ENCODE peak calls at places on chromosomes 6 and 20, in six cellular contexts. One of them, this sample, is unnamed.

GRCh38 chr20:47317127-47317895 is 39.2 kb downstream of the ZMYND8 start:
- DNase-seq in H54: peak; percentile 87
- DNase-seq in stimulated activated CD4-positive, alpha-beta T cell treated with anti-CD3 and anti-CD28 coated beads, Interleukin-15, amount 100 ng/mL, for 1 hour: peak; percentile 9
- DNase-seq in SK-MEL-5: no peak
- DNase-seq in right cardiac atrium: peak; percentile 88
- DNase-seq in T-helper 9 cell: peak; percentile 18
- DNase-seq in this sample: peak; percentile 89

GRCh38 chr6:98941319-98941718 is 6.4 kb downstream of the FBXL4 start:
- DNase-seq in H54: no peak
- DNase-seq in right cardiac atrium: no peak
- DNase-seq in T-helper 9 cell: no peak
- DNase-seq in SK-MEL-5: no peak
- DNase-seq in stimulated activated CD4-positive, alpha-beta T cell treated with anti-CD3 and anti-CD28 coated beads, Interleukin-15, amount 100 ng/mL, for 1 hour: no peak
- DNase-seq in this sample: no peak

GRCh38 chr6:35911871-35912653 is 8.8 kb downstream of the SRPK1 start:
- DNase-seq in T-helper 9 cell: no peak
- DNase-seq in stimulated activated CD4-positive, alpha-beta T cell treated with anti-CD3 and anti-CD28 coated beads, Interleukin-15, amount 100 ng/mL, for 1 hour: no peak
- DNase-seq in H54: no peak
- DNase-seq in right cardiac atrium: no peak
- DNase-seq in SK-MEL-5: no peak
- DNase-seq in this sample: no peak

GRCh38 chr20:39479196-39479810 is 517.2 kb downstream of the DHX35 start:
- DNase-seq in right cardiac atrium: no peak
- DNase-seq in SK-MEL-5: no peak
- DNase-seq in stimulated activated CD4-positive, alpha-beta T cell treated with anti-CD3 and anti-CD28 coated beads, Interleukin-15, amount 100 ng/mL, for 1 hour: no peak
- DNase-seq in T-helper 9 cell: no peak
- DNase-seq in H54: no peak
- DNase-seq in this sample: no peak

GRCh38 chr6:26195924-26196845 is 109.0 kb downstream of the HFE start:
- DNase-seq in T-helper 9 cell: no peak
- DNase-seq in H54: no peak
- DNase-seq in stimulated activated CD4-positive, alpha-beta T cell treated with anti-CD3 and anti-CD28 coated beads, Interleukin-15, amount 100 ng/mL, for 1 hour: no peak
- DNase-seq in SK-MEL-5: peak; percentile 51
- DNase-seq in right cardiac atrium: no peak
- DNase-seq in this sample: no peak

GRCh38 chr20:25258463-25258805 is 10.5 kb downstream of the PYGB start:
- DNase-seq in SK-MEL-5: no peak
- DNase-seq in T-helper 9 cell: no peak
- DNase-seq in stimulated activated CD4-positive, alpha-beta T cell treated with anti-CD3 and anti-CD28 coated beads, Interleukin-15, amount 100 ng/mL, for 1 hour: no peak
- DNase-seq in right cardiac atrium: no peak
- DNase-seq in H54: no peak
- DNase-seq in this sample: peak; percentile 16

GRCh38 chr20:34956751-34957472 is 1.2 kb downstream of the MYH7B start:
- DNase-seq in SK-MEL-5: no peak
- DNase-seq in stimulated activated CD4-positive, alpha-beta T cell treated with anti-CD3 and anti-CD28 coated beads, Interleukin-15, amount 100 ng/mL, for 1 hour: no peak
- DNase-seq in H54: no peak
- DNase-seq in T-helper 9 cell: no peak
- DNase-seq in right cardiac atrium: no peak
- DNase-seq in this sample: no peak

GRCh38 chr6:123830110-123830509 is 26.4 kb downstream of the NKAIN2 start:
- DNase-seq in SK-MEL-5: no peak
- DNase-seq in H54: no peak
- DNase-seq in right cardiac atrium: no peak
- DNase-seq in stimulated activated CD4-positive, alpha-beta T cell treated with anti-CD3 and anti-CD28 coated beads, Interleukin-15, amount 100 ng/mL, for 1 hour: no peak
- DNase-seq in T-helper 9 cell: no peak
- DNase-seq in this sample: no peak

GRCh38 chr6:127415096-127415495 is 44.1 kb downstream of the KIAA0408 start:
- DNase-seq in H54: no peak
- DNase-seq in stimulated activated CD4-positive, alpha-beta T cell treated with anti-CD3 and anti-CD28 coated beads, Interleukin-15, amount 100 ng/mL, for 1 hour: no peak
- DNase-seq in SK-MEL-5: peak; percentile 59
- DNase-seq in right cardiac atrium: no peak
- DNase-seq in T-helper 9 cell: no peak
- DNase-seq in this sample: no peak

GRCh38 chr6:15796130-15796766 is 133.4 kb upstream of the DTNBP1 start:
- DNase-seq in right cardiac atrium: no peak
- DNase-seq in SK-MEL-5: no peak
- DNase-seq in H54: no peak
- DNase-seq in stimulated activated CD4-positive, alpha-beta T cell treated with anti-CD3 and anti-CD28 coated beads, Interleukin-15, amount 100 ng/mL, for 1 hour: no peak
- DNase-seq in T-helper 9 cell: no peak
- DNase-seq in this sample: no peak

GRCh38 chr6:155635416-155635815 is 179.8 kb upstream of the NOX3 start:
- DNase-seq in SK-MEL-5: no peak
- DNase-seq in stimulated activated CD4-positive, alpha-beta T cell treated with anti-CD3 and anti-CD28 coated beads, Interleukin-15, amount 100 ng/mL, for 1 hour: no peak
- DNase-seq in T-helper 9 cell: no peak
- DNase-seq in H54: no peak
- DNase-seq in right cardiac atrium: no peak
- DNase-seq in this sample: no peak

GRCh38 chr6:158620963-158621693 is 23.4 kb downstream of the DYNLT1 start:
- DNase-seq in T-helper 9 cell: no peak
- DNase-seq in stimulated activated CD4-positive, alpha-beta T cell treated with anti-CD3 and anti-CD28 coated beads, Interleukin-15, amount 100 ng/mL, for 1 hour: no peak
- DNase-seq in SK-MEL-5: no peak
- DNase-seq in H54: no peak
- DNase-seq in right cardiac atrium: no peak
- DNase-seq in this sample: no peak

GRCh38 chr6:145891565-145891964 is 72.6 kb downstream of the SHPRH start:
- DNase-seq in SK-MEL-5: no peak
- DNase-seq in H54: no peak
- DNase-seq in right cardiac atrium: no peak
- DNase-seq in stimulated activated CD4-positive, alpha-beta T cell treated with anti-CD3 and anti-CD28 coated beads, Interleukin-15, amount 100 ng/mL, for 1 hour: no peak
- DNase-seq in T-helper 9 cell: no peak
- DNase-seq in this sample: no peak

This sample was measured in breast epithelium.